ENCODE peak calls at places on chromosome 9, in eight cellular contexts. F is upper lobe of right lung, D is pancreas, X is fibroblast of lung, W is cardiac fibroblast, J is AG09309, B is tibial nerve, H is small intestine. R is an unnamed sample.
A peak's percentile ranks its signal among the peaks of the same experiment; 100 is the strongest.

GRCh38 chr9:91803143-91803940 is 146.7 kb downstream of the ROR2 start:
- DNase-seq in F (no peak), D (no peak), X (peak; percentile 37), W (peak; percentile 54), J (no peak), B (no peak), H (no peak), R (no peak)

GRCh38 chr9:119509291-119509905 is 140.2 kb upstream of the BRINP1 start:
- DNase-seq in F (no peak), D (no peak), X (no peak), W (no peak), J (no peak), B (no peak), H (no peak), R (no peak)

GRCh38 chr9:98854206-98854756 is 46.8 kb downstream of the GALNT12 start:
- DNase-seq in F (no peak), D (no peak), X (peak; percentile 77), W (peak; percentile 58), J (peak; percentile 93), B (no peak), H (no peak), R (no peak)

GRCh38 chr9:19208653-19209052 is 21.8 kb upstream of the DENND4C start:
- DNase-seq in F (no peak), D (no peak), X (no peak), W (no peak), J (no peak), B (no peak), H (no peak), R (no peak)

GRCh38 chr9:118209343-118209742 is 505.1 kb downstream of the TLR4 start:
- DNase-seq in F (no peak), D (no peak), X (no peak), W (no peak), J (no peak), B (no peak), H (no peak), R (no peak)

GRCh38 chr9:108002296-108003056 is 512.9 kb upstream of the KLF4 start:
- DNase-seq in F (no peak), D (no peak), X (no peak), W (peak; percentile 74), J (no peak), B (no peak), H (peak; percentile 2), R (no peak)

GRCh38 chr9:38144421-38144820 is 75.4 kb upstream of the SHB start:
- DNase-seq in F (peak; percentile 3), D (no peak), X (peak; percentile 89), W (no peak), J (no peak), B (no peak), H (no peak), R (no peak)

GRCh38 chr9:72680593-72681317 is 159.3 kb downstream of the TMC1 start:
- DNase-seq in F (no peak), D (no peak), X (no peak), W (no peak), J (no peak), B (no peak), H (no peak), R (no peak)

GRCh38 chr9:95024097-95024671 is 293.3 kb downstream of the FANCC start:
- DNase-seq in F (no peak), D (peak; percentile 63), X (no peak), W (no peak), J (no peak), B (no peak), H (no peak), R (no peak)

GRCh38 chr9:108297025-108297424 is 558.8 kb downstream of the ACTL7B start:
- DNase-seq in F (peak; percentile 63), D (no peak), X (peak; percentile 74), W (peak; percentile 77), J (peak; percentile 91), B (peak; percentile 57), H (no peak), R (no peak)

GRCh38 chr9:14351206-14351605 is 37.3 kb upstream of the NFIB start:
- DNase-seq in F (no peak), D (no peak), X (no peak), W (no peak), J (no peak), B (no peak), H (no peak), R (no peak)

DNA sequence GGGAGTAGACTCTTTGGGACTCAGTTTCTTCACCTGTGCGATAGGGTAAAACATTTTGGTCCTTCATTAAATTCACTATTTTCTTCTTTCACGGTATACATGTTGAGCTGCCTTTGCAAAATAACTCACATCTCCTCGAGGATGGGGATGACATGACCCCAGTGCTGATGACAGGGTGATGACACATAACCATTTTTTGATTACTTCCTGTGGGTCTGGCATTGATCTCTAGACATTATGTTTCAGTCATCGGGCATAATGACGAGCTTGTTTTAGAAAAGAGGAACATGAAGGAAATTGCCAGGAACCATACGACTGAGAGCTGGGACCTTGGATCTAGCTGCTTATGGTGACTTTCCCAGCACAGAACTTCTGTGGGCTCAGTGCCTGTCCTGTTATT is 25.2 kb downstream of the COL5A1 start:
- DNase-seq in F (no peak), D (no peak), X (peak; percentile 61), W (no peak), J (no peak), B (no peak), H (no peak), R (no peak)
- H3K4me3 ChIP-seq in F (no peak overlapping the region), D (no peak overlapping the region), X (no peak overlapping the region), W (no peak overlapping the region), J (no peak overlapping the region), B (no peak overlapping the region), H (no peak overlapping the region), R (no peak overlapping the region)

GRCh38 chr9:124506931-124507879 is at the start of gene NR5A1:
- DNase-seq in F (no peak), D (peak; percentile 48), X (no peak), W (no peak), J (no peak), B (no peak), H (no peak), R (no peak)

GRCh38 chr9:124505006-124505900 is 1.9 kb downstream of the NR5A1 start:
- DNase-seq in F (no peak), D (peak; percentile 58), X (no peak), W (no peak), J (no peak), B (no peak), H (no peak), R (no peak)

GRCh38 chr9:124504530-124505005 is 2.6 kb downstream of the NR5A1 start:
- DNase-seq in F (no peak), D (no peak), X (no peak), W (no peak), J (no peak), B (no peak), H (no peak), R (no peak)

GRCh38 chr9:124506433-124506832 is 766 bp downstream of the NR5A1 start:
- DNase-seq in F (no peak), D (peak; percentile 52), X (no peak), W (no peak), J (no peak), B (no peak), H (no peak), R (no peak)

DNA sequence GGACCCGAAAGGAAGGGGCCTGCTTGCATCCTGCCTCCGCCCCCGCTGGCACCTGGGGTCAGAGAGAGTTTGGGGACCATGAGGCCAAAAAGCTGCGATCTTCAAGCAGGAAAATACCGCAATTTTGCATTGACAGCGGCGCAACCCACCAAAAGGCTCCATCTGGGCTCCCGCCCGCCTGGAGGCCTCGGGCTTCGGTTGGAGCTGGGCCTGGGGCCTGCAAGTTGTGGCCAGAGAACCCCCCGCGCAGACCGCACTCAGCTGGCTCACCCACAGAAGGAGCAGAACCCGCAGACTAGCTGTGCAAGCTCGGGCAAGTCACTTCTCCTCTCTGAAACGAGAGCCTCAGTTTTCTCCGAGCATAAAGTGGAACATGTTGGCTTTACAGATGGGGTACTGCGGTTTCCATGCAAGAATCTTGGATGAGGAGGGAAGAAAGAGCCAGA is 1.3 kb downstream of the NR5A1 start:
- DNase-seq in F (no peak), D (no peak), X (no peak), W (no peak), J (no peak), B (no peak), H (no peak), R (no peak)
- H3K4me3 ChIP-seq in F (no peak overlapping the region), D (no peak overlapping the region), X (no peak overlapping the region), W (no peak overlapping the region), J (no peak overlapping the region), B (no peak overlapping the region), H (no peak overlapping the region), R (no peak overlapping the region)

DNA sequence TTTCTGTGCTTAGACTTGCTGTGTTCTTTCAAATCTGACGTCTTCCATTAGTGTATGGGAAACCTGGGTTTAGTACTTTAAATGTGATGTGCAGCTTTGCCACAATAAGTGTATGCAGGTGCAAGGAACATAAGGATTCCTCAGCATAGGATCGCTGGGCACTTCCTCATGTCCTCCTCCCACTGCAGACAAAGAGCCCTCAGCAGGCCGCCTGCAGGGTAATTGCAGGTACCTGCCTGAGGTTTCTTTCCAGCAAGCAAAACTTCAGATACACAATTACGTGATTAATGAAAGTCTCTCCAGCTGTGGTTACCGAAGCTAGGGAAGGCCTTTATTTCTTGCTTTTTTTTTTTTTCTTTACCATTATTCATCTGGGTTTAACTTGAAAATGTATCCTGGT is 233.1 kb downstream of the RFK start:
- DNase-seq in F (no peak), D (no peak), X (no peak), W (no peak), J (no peak), B (no peak), H (no peak), R (no peak)
- H3K4me3 ChIP-seq in F (no peak overlapping the region), D (no peak overlapping the region), X (no peak overlapping the region), W (no peak overlapping the region), J (no peak overlapping the region), B (no peak overlapping the region), H (no peak overlapping the region), R (no peak overlapping the region)

GRCh38 chr9:138008081-138008841 is 130.7 kb downstream of the CACNA1B start:
- DNase-seq in F (peak; percentile 54), D (peak; percentile 41), X (no peak), W (no peak), J (no peak), B (no peak), H (no peak), R (no peak)

GRCh38 chr9:138009456-138010273 is 132.1 kb downstream of the CACNA1B start:
- DNase-seq in F (peak; percentile 50), D (peak; percentile 29), X (no peak), W (no peak), J (no peak), B (no peak), H (no peak), R (no peak)

GRCh38 chr9:138006576-138007233 is 129.1 kb downstream of the CACNA1B start:
- DNase-seq in F (peak; percentile 53), D (peak; percentile 46), X (no peak), W (no peak), J (no peak), B (no peak), H (no peak), R (no peak)

GRCh38 chr9:138009016-138009415 is 131.4 kb downstream of the CACNA1B start:
- DNase-seq in F (peak; percentile 48), D (peak; percentile 24), X (no peak), W (no peak), J (no peak), B (no peak), H (no peak), R (no peak)

DNA sequence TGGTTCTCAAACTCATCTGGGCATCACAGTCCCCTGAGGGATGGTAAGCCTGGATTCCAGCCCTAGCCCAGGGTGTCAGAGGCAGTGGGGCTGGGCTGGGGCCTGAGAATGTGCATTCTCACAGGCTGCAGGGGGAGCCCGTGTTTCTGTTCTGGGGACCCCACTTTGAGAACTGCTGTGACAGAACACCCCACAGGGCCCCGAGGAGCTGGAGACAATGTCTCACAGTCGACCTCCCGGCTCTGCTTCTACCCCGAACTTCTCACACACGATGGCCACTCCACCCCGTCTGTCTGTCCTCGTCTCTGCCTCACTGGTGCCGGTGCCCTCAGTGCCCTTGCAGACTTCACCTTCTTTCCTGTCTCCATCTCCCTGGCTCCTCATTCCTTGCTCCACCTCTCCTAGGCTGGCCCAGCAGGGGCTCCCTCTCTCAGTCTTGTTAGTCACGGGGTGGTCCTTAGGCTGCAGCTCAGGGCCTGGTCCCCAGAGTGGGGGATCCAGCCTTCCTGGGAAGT is 130.0 kb downstream of the CACNA1B start:
- DNase-seq in F (peak; percentile 47), D (peak; percentile 45), X (no peak), W (no peak), J (no peak), B (no peak), H (no peak), R (no peak)
- H3K4me3 ChIP-seq in F (no peak overlapping the region), D (no peak overlapping the region), X (no peak overlapping the region), W (no peak overlapping the region), J (no peak overlapping the region), B (no peak overlapping the region), H (no peak overlapping the region), R (no peak overlapping the region)

R was measured in Jurkat, Clone E6-1.